ENCODE peak calls at places on chromosome 7, in four cellular contexts. One of them, this sample, is unnamed.

GRCh38 chr7:108335264-108335918 is 120.8 kb downstream of the NRCAM start:
- DNase-seq in lung: no peak
- DNase-seq in choroid plexus epithelial cell: peak; percentile 44
- DNase-seq in mucosa of descending colon: no peak
- DNase-seq in this sample: no peak

GRCh38 chr7:45145881-45146280 is 11.7 kb upstream of the RAMP3 start:
- DNase-seq in lung: no peak
- DNase-seq in choroid plexus epithelial cell: no peak
- DNase-seq in mucosa of descending colon: peak; percentile 20
- DNase-seq in this sample: no peak

GRCh38 chr7:106377847-106378361 is 93.1 kb upstream of the NAMPT start:
- DNase-seq in mucosa of descending colon: no peak
- DNase-seq in choroid plexus epithelial cell: no peak
- DNase-seq in lung: no peak
- DNase-seq in this sample: peak; percentile 17

GRCh38 chr7:80711521-80711920 is 73.1 kb downstream of the CD36 start:
- DNase-seq in choroid plexus epithelial cell: no peak
- DNase-seq in lung: no peak
- DNase-seq in mucosa of descending colon: no peak
- DNase-seq in this sample: peak; percentile 33

GRCh38 chr7:155579565-155579964 is 33.2 kb upstream of the CNPY1 start:
- DNase-seq in lung: no peak
- DNase-seq in choroid plexus epithelial cell: no peak
- DNase-seq in mucosa of descending colon: no peak
- DNase-seq in this sample: no peak

GRCh38 chr7:48471206-48471605 is 299.9 kb downstream of the ABCA13 start:
- DNase-seq in choroid plexus epithelial cell: peak; percentile 2
- DNase-seq in mucosa of descending colon: no peak
- DNase-seq in lung: no peak
- DNase-seq in this sample: no peak

GRCh38 chr7:20307901-20308300 is 22.8 kb upstream of the ITGB8 start:
- DNase-seq in mucosa of descending colon: no peak
- DNase-seq in lung: no peak
- DNase-seq in choroid plexus epithelial cell: no peak
- DNase-seq in this sample: no peak

GRCh38 chr7:111025013-111025412 is 65.9 kb upstream of the LRRN3 start:
- DNase-seq in lung: no peak
- DNase-seq in choroid plexus epithelial cell: no peak
- DNase-seq in mucosa of descending colon: no peak
- DNase-seq in this sample: no peak

GRCh38 chr7:139702313-139702731 is 75.5 kb downstream of the HIPK2 start:
- DNase-seq in lung: no peak
- DNase-seq in mucosa of descending colon: no peak
- DNase-seq in choroid plexus epithelial cell: no peak
- DNase-seq in this sample: no peak

GRCh38 chr7:100088621-100089457 is at the start of gene COPS6:
- DNase-seq in choroid plexus epithelial cell: peak; percentile 70
- DNase-seq in mucosa of descending colon: peak; percentile 90
- DNase-seq in lung: peak; percentile 86
- DNase-seq in this sample: peak; percentile 82
- TF ChIP-seq CTCF in choroid plexus epithelial cell: no peak
- TF ChIP-seq CTCF in mucosa of descending colon: no peak
- TF ChIP-seq CTCF in lung: no peak
- TF ChIP-seq CTCF in this sample: no peak

DNA sequence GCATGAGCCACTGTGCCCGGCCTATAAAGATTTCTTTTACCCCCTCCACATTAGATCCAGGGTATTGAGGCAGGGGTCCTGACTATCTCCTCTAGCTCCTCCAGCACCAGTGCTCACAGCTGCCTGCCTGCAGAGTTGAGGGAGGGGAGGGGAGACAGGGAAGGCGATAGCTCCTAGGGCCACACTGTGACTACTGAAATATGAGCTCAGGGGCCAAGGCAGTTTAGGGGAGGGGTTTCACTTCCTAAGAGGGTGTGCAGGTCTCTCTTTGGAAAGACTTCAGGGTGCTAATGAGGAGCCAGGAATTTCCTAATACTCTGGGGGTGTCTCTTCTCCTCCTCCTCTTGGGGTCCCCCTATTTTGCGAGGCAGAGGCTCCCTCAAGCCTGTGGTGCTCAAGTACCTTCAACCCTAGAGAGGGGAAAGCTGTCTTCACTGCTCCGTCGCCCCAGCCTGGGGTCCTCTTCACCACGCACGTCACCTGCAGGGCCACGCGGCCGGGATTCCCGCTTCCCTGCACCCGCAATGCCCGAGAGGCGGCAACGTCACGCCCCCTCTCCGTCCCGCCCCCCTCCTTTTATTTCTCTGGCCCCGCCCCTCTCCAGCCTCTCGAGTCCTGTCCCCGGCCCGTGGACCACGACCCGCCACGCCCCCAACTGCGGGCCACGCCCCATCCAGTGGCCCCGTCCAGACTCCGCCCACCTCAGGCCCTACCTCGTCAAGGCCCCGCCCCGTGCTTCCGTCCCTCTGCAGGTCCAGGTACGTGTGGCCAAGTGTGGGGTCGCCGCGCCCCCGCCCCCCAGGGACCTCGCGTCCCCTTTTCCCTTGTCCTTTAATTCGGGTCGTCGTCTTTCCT is 69.5 kb upstream of the BAIAP2L1 start:
- DNase-seq in mucosa of descending colon: peak; percentile 74
- DNase-seq in choroid plexus epithelial cell: no peak
- DNase-seq in lung: peak; percentile 70
- DNase-seq in this sample: no peak
- H3K4me3 ChIP-seq in mucosa of descending colon: no peak overlapping the region
- H3K4me3 ChIP-seq in choroid plexus epithelial cell: no peak overlapping the region
- H3K4me3 ChIP-seq in lung: no peak overlapping the region
- H3K4me3 ChIP-seq in this sample: no peak overlapping the region

GRCh38 chr7:74365320-74366022 is 76.3 kb downstream of the CLIP2 start:
- DNase-seq in mucosa of descending colon: peak; percentile 87
- DNase-seq in choroid plexus epithelial cell: peak; percentile 86
- DNase-seq in lung: peak; percentile 41
- DNase-seq in this sample: peak; percentile 12
- TF ChIP-seq CTCF in mucosa of descending colon: no peak
- TF ChIP-seq CTCF in choroid plexus epithelial cell: no peak
- TF ChIP-seq CTCF in lung: no peak
- TF ChIP-seq CTCF in this sample: no peak

DNA sequence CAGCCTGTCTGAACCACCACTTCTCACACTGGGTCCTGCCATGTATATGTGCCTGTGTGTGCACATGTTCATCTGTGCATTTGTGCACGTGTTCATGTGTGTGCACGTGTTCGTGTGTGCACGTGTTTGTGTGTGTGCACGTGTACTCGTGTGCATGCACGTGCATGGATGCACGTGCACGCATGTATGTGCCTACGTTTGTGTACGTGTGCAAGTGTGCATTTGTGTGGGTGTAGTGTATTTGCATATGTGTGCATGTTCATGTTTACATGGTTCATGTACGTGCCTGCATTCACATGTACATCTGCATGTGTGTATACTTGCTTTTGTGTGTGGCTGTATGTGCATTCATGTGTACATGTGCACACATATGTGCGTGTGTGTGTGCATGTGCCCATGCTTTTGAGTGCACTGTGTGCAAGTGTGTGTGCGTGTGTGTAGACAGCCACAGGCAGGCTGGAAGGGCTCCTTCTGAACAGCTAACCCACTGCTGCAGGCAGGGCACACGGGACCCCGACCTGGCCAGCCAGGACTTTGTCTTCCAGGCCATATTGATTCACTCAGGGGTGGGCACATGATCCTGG is 28.2 kb downstream of the SLC29A4 start:
- DNase-seq in mucosa of descending colon: no peak
- DNase-seq in choroid plexus epithelial cell: no peak
- DNase-seq in lung: no peak
- DNase-seq in this sample: no peak
- H3K4me3 ChIP-seq in mucosa of descending colon: no peak overlapping the region
- H3K4me3 ChIP-seq in choroid plexus epithelial cell: no peak overlapping the region
- H3K4me3 ChIP-seq in lung: no peak overlapping the region
- H3K4me3 ChIP-seq in this sample: no peak overlapping the region

GRCh38 chr7:64853679-64854078 is 49.4 kb upstream of the ZNF273 start:
- DNase-seq in lung: no peak
- DNase-seq in choroid plexus epithelial cell: no peak
- DNase-seq in mucosa of descending colon: no peak
- DNase-seq in this sample: no peak

GRCh38 chr7:64849924-64850499 is 53.1 kb upstream of the ZNF273 start:
- DNase-seq in mucosa of descending colon: no peak
- DNase-seq in lung: no peak
- DNase-seq in choroid plexus epithelial cell: no peak
- DNase-seq in this sample: no peak

GRCh38 chr7:64854969-64855368 is 48.1 kb upstream of the ZNF273 start:
- DNase-seq in choroid plexus epithelial cell: no peak
- DNase-seq in lung: no peak
- DNase-seq in mucosa of descending colon: no peak
- DNase-seq in this sample: peak; percentile 15

DNA sequence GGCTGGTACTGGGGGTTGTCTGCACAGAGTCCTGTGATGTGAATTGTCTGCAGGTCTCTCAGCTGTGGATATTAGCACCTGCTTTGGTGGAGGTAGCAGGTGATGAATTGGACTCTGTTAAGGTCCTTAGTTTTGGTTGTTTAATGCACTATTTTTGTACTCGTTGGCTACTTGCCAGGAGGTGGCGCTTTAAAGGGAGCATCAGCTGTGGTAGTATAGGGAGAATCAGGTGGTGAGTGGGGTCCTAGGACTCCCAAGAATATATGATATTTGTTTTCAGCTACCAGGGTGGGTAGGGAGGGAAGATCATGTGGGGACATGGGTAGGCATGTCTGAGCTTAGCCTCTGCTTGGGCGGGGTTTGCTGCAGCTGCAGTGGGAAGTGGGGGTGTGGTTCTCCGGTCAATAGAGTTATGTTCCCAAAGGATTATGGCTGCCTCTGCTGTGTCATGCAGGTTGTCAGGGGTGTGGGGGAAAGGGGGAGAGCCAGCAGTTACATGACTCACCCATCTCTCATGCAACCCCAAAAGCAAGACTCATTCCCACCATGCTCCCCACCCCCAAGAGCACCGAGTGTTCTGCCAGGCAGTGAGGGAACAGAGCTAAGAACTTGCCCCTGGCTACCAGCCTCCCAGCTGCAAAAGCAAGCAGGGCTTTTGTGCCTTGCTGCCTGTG is 53.7 kb upstream of the ZNF273 start:
- DNase-seq in choroid plexus epithelial cell: no peak
- DNase-seq in lung: no peak
- DNase-seq in mucosa of descending colon: no peak
- DNase-seq in this sample: peak; percentile 96
- TF ChIP-seq CTCF in choroid plexus epithelial cell: no peak
- TF ChIP-seq CTCF in lung: no peak
- TF ChIP-seq CTCF in mucosa of descending colon: no peak
- TF ChIP-seq CTCF in this sample: no peak

GRCh38 chr7:75866497-75867389 is 12.1 kb upstream of the RHBDD2 start:
- DNase-seq in mucosa of descending colon: no peak
- DNase-seq in lung: peak; percentile 65
- DNase-seq in choroid plexus epithelial cell: peak; percentile 81
- DNase-seq in this sample: peak; percentile 74
- H3K4me3 ChIP-seq in mucosa of descending colon: no peak overlapping the region
- H3K4me3 ChIP-seq in lung: no peak overlapping the region
- H3K4me3 ChIP-seq in choroid plexus epithelial cell: no peak overlapping the region
- H3K4me3 ChIP-seq in this sample: no peak overlapping the region

This sample was measured in epithelial cell of esophagus.